ENCODE peak calls at places on chromosomes 5 and 9, in five cellular contexts. One of them, this sample, is unnamed.

GRCh38 chr9:127634698-127635097 is 22.6 kb downstream of the STXBP1 start:
- DNase-seq in cardiac muscle cell: no peak
- DNase-seq in foreskin fibroblast: peak
- DNase-seq in spleen: no peak
- DNase-seq in PC-9: no peak
- DNase-seq in this sample: no peak

GRCh38 chr5:109191153-109191558 is 218.6 kb downstream of the PJA2 start:
- DNase-seq in foreskin fibroblast: peak
- DNase-seq in cardiac muscle cell: no peak
- DNase-seq in spleen: no peak
- DNase-seq in PC-9: peak
- DNase-seq in this sample: peak

GRCh38 chr5:116765441-116765840 is 190.8 kb upstream of the SEMA6A start:
- DNase-seq in foreskin fibroblast: no peak
- DNase-seq in cardiac muscle cell: no peak
- DNase-seq in PC-9: no peak
- DNase-seq in spleen: no peak
- DNase-seq in this sample: peak

GRCh38 chr5:27702339-27702820 is 664.0 kb upstream of the CDH9 start:
- DNase-seq in spleen: no peak
- DNase-seq in cardiac muscle cell: peak
- DNase-seq in PC-9: no peak
- DNase-seq in foreskin fibroblast: no peak
- DNase-seq in this sample: peak

GRCh38 chr9:89576404-89576824 is 28.4 kb upstream of the GADD45G start:
- DNase-seq in PC-9: no peak
- DNase-seq in foreskin fibroblast: peak
- DNase-seq in spleen: no peak
- DNase-seq in cardiac muscle cell: peak
- DNase-seq in this sample: peak

GRCh38 chr5:172059661-172060100 is 53.2 kb upstream of the FBXW11 start:
- DNase-seq in PC-9: no peak
- DNase-seq in spleen: no peak
- DNase-seq in cardiac muscle cell: no peak
- DNase-seq in foreskin fibroblast: peak
- DNase-seq in this sample: no peak

GRCh38 chr9:95089257-95089873 is 228.1 kb downstream of the FANCC start:
- DNase-seq in PC-9: no peak
- DNase-seq in foreskin fibroblast: no peak
- DNase-seq in spleen: peak
- DNase-seq in cardiac muscle cell: no peak
- DNase-seq in this sample: no peak

GRCh38 chr9:105681724-105682123 is 12.6 kb upstream of the TMEM38B start:
- DNase-seq in PC-9: no peak
- DNase-seq in spleen: no peak
- DNase-seq in cardiac muscle cell: no peak
- DNase-seq in foreskin fibroblast: peak
- DNase-seq in this sample: peak

GRCh38 chr5:39624268-39624886 is 199.6 kb upstream of the DAB2 start:
- DNase-seq in cardiac muscle cell: no peak
- DNase-seq in PC-9: peak
- DNase-seq in foreskin fibroblast: peak
- DNase-seq in spleen: no peak
- DNase-seq in this sample: peak

GRCh38 chr5:150753863-150754262 is 5.0 kb downstream of the DCTN4 start:
- DNase-seq in spleen: no peak
- DNase-seq in cardiac muscle cell: no peak
- DNase-seq in foreskin fibroblast: no peak
- DNase-seq in PC-9: no peak
- DNase-seq in this sample: no peak

GRCh38 chr9:126833710-126834345 is 26.6 kb upstream of the ZBTB34 start:
- DNase-seq in spleen: no peak
- DNase-seq in PC-9: no peak
- DNase-seq in cardiac muscle cell: no peak
- DNase-seq in foreskin fibroblast: no peak
- DNase-seq in this sample: no peak

GRCh38 chr5:142356318-142356715 is 31.5 kb upstream of the SPRY4 start:
- DNase-seq in cardiac muscle cell: no peak
- DNase-seq in PC-9: no peak
- DNase-seq in spleen: no peak
- DNase-seq in foreskin fibroblast: peak
- DNase-seq in this sample: peak

GRCh38 chr5:6634788-6635430 is 1.7 kb downstream of the SRD5A1 start:
- DNase-seq in cardiac muscle cell: no peak
- DNase-seq in spleen: no peak
- DNase-seq in PC-9: no peak
- DNase-seq in foreskin fibroblast: no peak
- DNase-seq in this sample: no peak

GRCh38 chr9:136631038-136632000 is 31.4 kb upstream of the EGFL7 start:
- DNase-seq in PC-9: peak
- DNase-seq in cardiac muscle cell: peak
- DNase-seq in spleen: peak
- DNase-seq in foreskin fibroblast: peak
- DNase-seq in this sample: peak

GRCh38 chr5:52924458-52924857 is 64.7 kb upstream of the ITGA2 start:
- DNase-seq in cardiac muscle cell: no peak
- DNase-seq in foreskin fibroblast: no peak
- DNase-seq in spleen: no peak
- DNase-seq in PC-9: no peak
- DNase-seq in this sample: no peak

GRCh38 chr5:115179068-115179958 is 9.6 kb upstream of the TRIM36 start:
- DNase-seq in cardiac muscle cell: peak
- DNase-seq in PC-9: no peak
- DNase-seq in foreskin fibroblast: peak
- DNase-seq in spleen: peak
- DNase-seq in this sample: no peak

GRCh38 chr9:114799441-114799840 is 6.4 kb downstream of the TNFSF15 start:
- DNase-seq in spleen: no peak
- DNase-seq in PC-9: peak
- DNase-seq in cardiac muscle cell: peak
- DNase-seq in foreskin fibroblast: no peak
- DNase-seq in this sample: no peak

GRCh38 chr5:142078251-142078650 is 30.3 kb upstream of the NDFIP1 start:
- DNase-seq in PC-9: no peak
- DNase-seq in spleen: no peak
- DNase-seq in foreskin fibroblast: no peak
- DNase-seq in cardiac muscle cell: no peak
- DNase-seq in this sample: no peak

GRCh38 chr9:73412874-73413273 is 261.2 kb downstream of the ANXA1 start:
- DNase-seq in cardiac muscle cell: no peak
- DNase-seq in PC-9: no peak
- DNase-seq in foreskin fibroblast: no peak
- DNase-seq in spleen: no peak
- DNase-seq in this sample: no peak

GRCh38 chr9:76403352-76403751 is 9.1 kb upstream of the RFK start:
- DNase-seq in cardiac muscle cell: no peak
- DNase-seq in foreskin fibroblast: peak
- DNase-seq in spleen: no peak
- DNase-seq in PC-9: no peak
- DNase-seq in this sample: peak

GRCh38 chr9:92077868-92078267 is 37.3 kb downstream of the SPTLC1 start:
- DNase-seq in foreskin fibroblast: no peak
- DNase-seq in PC-9: no peak
- DNase-seq in cardiac muscle cell: no peak
- DNase-seq in spleen: no peak
- DNase-seq in this sample: no peak

GRCh38 chr5:172846249-172846648 is 12.2 kb downstream of the ERGIC1 start:
- DNase-seq in foreskin fibroblast: no peak
- DNase-seq in cardiac muscle cell: no peak
- DNase-seq in PC-9: no peak
- DNase-seq in spleen: no peak
- DNase-seq in this sample: no peak

GRCh38 chr5:68839019-68839552 is 254.7 kb upstream of the SLC30A5 start:
- DNase-seq in spleen: no peak
- DNase-seq in cardiac muscle cell: no peak
- DNase-seq in foreskin fibroblast: peak
- DNase-seq in PC-9: no peak
- DNase-seq in this sample: no peak

GRCh38 chr5:57581222-57581621 is 98.6 kb upstream of the ACTBL2 start:
- DNase-seq in spleen: no peak
- DNase-seq in PC-9: no peak
- DNase-seq in cardiac muscle cell: no peak
- DNase-seq in foreskin fibroblast: no peak
- DNase-seq in this sample: no peak

GRCh38 chr9:35996358-35996970 is 38.5 kb upstream of the OR2S2 start:
- DNase-seq in spleen: no peak
- DNase-seq in foreskin fibroblast: peak
- DNase-seq in PC-9: no peak
- DNase-seq in cardiac muscle cell: peak
- DNase-seq in this sample: peak

GRCh38 chr9:4301302-4301701 is 1.4 kb upstream of the GLIS3 start:
- DNase-seq in cardiac muscle cell: no peak
- DNase-seq in foreskin fibroblast: peak
- DNase-seq in PC-9: no peak
- DNase-seq in spleen: no peak
- DNase-seq in this sample: peak

GRCh38 chr9:77885104-77885672 is 146.4 kb downstream of the GNAQ start:
- DNase-seq in foreskin fibroblast: no peak
- DNase-seq in cardiac muscle cell: no peak
- DNase-seq in spleen: no peak
- DNase-seq in PC-9: no peak
- DNase-seq in this sample: peak

GRCh38 chr9:21752003-21752402 is 50.4 kb upstream of the MTAP start:
- DNase-seq in spleen: no peak
- DNase-seq in foreskin fibroblast: no peak
- DNase-seq in PC-9: no peak
- DNase-seq in cardiac muscle cell: no peak
- DNase-seq in this sample: no peak

GRCh38 chr9:99299214-99300102 is 77.4 kb downstream of the SEC61B start:
- DNase-seq in spleen: no peak
- DNase-seq in cardiac muscle cell: peak
- DNase-seq in PC-9: no peak
- DNase-seq in foreskin fibroblast: peak
- DNase-seq in this sample: peak

GRCh38 chr5:5270958-5271605 is 131.0 kb downstream of the ADAMTS16 start:
- DNase-seq in PC-9: peak
- DNase-seq in cardiac muscle cell: peak
- DNase-seq in spleen: peak
- DNase-seq in foreskin fibroblast: peak
- DNase-seq in this sample: peak

GRCh38 chr9:121450241-121450640 is 49.4 kb downstream of the GGTA1 start:
- DNase-seq in foreskin fibroblast: no peak
- DNase-seq in PC-9: no peak
- DNase-seq in cardiac muscle cell: no peak
- DNase-seq in spleen: no peak
- DNase-seq in this sample: no peak
- TF ChIP-seq CTCF in foreskin fibroblast: no peak
- TF ChIP-seq CTCF in PC-9: no peak
- TF ChIP-seq CTCF in cardiac muscle cell: no peak
- TF ChIP-seq CTCF in spleen: no peak
- TF ChIP-seq CTCF in this sample: no peak

GRCh38 chr9:133146746-133147411 is 16.8 kb downstream of the GBGT1 start:
- DNase-seq in cardiac muscle cell: no peak
- DNase-seq in spleen: no peak
- DNase-seq in foreskin fibroblast: no peak
- DNase-seq in PC-9: no peak
- DNase-seq in this sample: no peak

GRCh38 chr9:133149130-133150015 is 14.3 kb downstream of the GBGT1 start:
- DNase-seq in PC-9: peak
- DNase-seq in foreskin fibroblast: peak
- DNase-seq in cardiac muscle cell: peak
- DNase-seq in spleen: peak
- DNase-seq in this sample: peak

GRCh38 chr9:133144887-133145466 is 18.7 kb downstream of the GBGT1 start:
- DNase-seq in foreskin fibroblast: no peak
- DNase-seq in PC-9: no peak
- DNase-seq in cardiac muscle cell: no peak
- DNase-seq in spleen: no peak
- DNase-seq in this sample: no peak

GRCh38 chr9:133148351-133149129 is 15.2 kb downstream of the GBGT1 start:
- DNase-seq in foreskin fibroblast: peak
- DNase-seq in PC-9: peak
- DNase-seq in cardiac muscle cell: peak
- DNase-seq in spleen: peak
- DNase-seq in this sample: peak

GRCh38 chr9:133147412-133148271 is 16.1 kb downstream of the GBGT1 start:
- DNase-seq in cardiac muscle cell: peak
- DNase-seq in PC-9: peak
- DNase-seq in foreskin fibroblast: peak
- DNase-seq in spleen: peak
- DNase-seq in this sample: peak
- H3K4me3 ChIP-seq in cardiac muscle cell: peak
- H3K4me3 ChIP-seq in PC-9: peak
- H3K4me3 ChIP-seq in foreskin fibroblast: peak
- H3K4me3 ChIP-seq in spleen: peak
- H3K4me3 ChIP-seq in this sample: peak

GRCh38 chr9:109414125-109414785 is 83.9 kb downstream of the PTPN3 start:
- DNase-seq in spleen: no peak
- DNase-seq in cardiac muscle cell: peak
- DNase-seq in foreskin fibroblast: no peak
- DNase-seq in PC-9: no peak
- DNase-seq in this sample: no peak
- TF ChIP-seq CTCF in spleen: no peak
- TF ChIP-seq CTCF in cardiac muscle cell: no peak
- TF ChIP-seq CTCF in foreskin fibroblast: no peak
- TF ChIP-seq CTCF in PC-9: no peak
- TF ChIP-seq CTCF in this sample: no peak

GRCh38 chr5:139296198-139296597 is 2.7 kb downstream of the MATR3 start:
- DNase-seq in cardiac muscle cell: no peak
- DNase-seq in PC-9: no peak
- DNase-seq in foreskin fibroblast: no peak
- DNase-seq in spleen: no peak
- DNase-seq in this sample: no peak
- H3K4me3 ChIP-seq in cardiac muscle cell: peak
- H3K4me3 ChIP-seq in PC-9: peak
- H3K4me3 ChIP-seq in foreskin fibroblast: peak
- H3K4me3 ChIP-seq in spleen: peak
- H3K4me3 ChIP-seq in this sample: no peak

GRCh38 chr9:91073811-91074771 is 272.5 kb downstream of the SYK start:
- DNase-seq in spleen: no peak
- DNase-seq in PC-9: no peak
- DNase-seq in cardiac muscle cell: no peak
- DNase-seq in foreskin fibroblast: no peak
- DNase-seq in this sample: no peak
- TF ChIP-seq CTCF in spleen: no peak
- TF ChIP-seq CTCF in PC-9: no peak
- TF ChIP-seq CTCF in cardiac muscle cell: no peak
- TF ChIP-seq CTCF in foreskin fibroblast: no peak
- TF ChIP-seq CTCF in this sample: no peak

DNA sequence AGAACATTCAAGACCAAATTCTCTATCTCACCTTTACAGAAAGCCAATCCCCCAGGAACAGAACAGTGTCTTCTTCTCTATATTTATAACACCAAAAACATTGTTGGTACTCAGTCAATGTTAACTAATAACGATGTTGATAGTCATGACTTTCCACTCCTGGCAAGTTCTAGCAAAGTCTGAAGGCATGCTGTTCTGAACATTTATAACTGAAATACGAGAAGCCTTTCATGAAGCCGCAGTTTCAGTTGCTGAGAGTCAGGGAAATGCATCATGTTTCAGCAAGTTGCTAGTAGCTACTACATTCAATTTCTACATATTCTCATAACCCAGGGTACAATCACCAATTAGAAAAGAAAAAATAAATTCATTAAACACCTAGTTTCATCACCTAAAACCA is 301.4 kb downstream of the PDE4D start:
- DNase-seq in spleen: no peak
- DNase-seq in foreskin fibroblast: peak
- DNase-seq in cardiac muscle cell: peak
- DNase-seq in PC-9: no peak
- DNase-seq in this sample: peak
- H3K4me3 ChIP-seq in spleen: no peak
- H3K4me3 ChIP-seq in foreskin fibroblast: no peak
- H3K4me3 ChIP-seq in cardiac muscle cell: no peak
- H3K4me3 ChIP-seq in PC-9: no peak
- H3K4me3 ChIP-seq in this sample: no peak

This sample was measured in astrocyte of the spinal cord.